ENCODE peak calls at places on chromosomes 7 and 10, in six cellular contexts. One of them, this sample, is unnamed. For H3K4me1, the result is how much of the 10 kb centered on the place peaks cover.

GRCh38 chr10:47447740-47448139 is 36.2 kb downstream of the ANXA8 start:
- DNase-seq in HepG2: no peak
- DNase-seq in HCT116: no peak
- DNase-seq in H1: no peak
- DNase-seq in GM23338: no peak
- DNase-seq in stomach: no peak
- DNase-seq in this sample: no peak

GRCh38 chr7:80770675-80771081 is 132.2 kb downstream of the CD36 start:
- DNase-seq in HepG2: no peak
- DNase-seq in HCT116: no peak
- DNase-seq in H1: no peak
- DNase-seq in GM23338: peak
- DNase-seq in stomach: no peak
- DNase-seq in this sample: no peak

GRCh38 chr7:2811476-2812118 is 32.5 kb downstream of the GNA12 start:
- DNase-seq in HepG2: peak
- DNase-seq in HCT116: no peak
- DNase-seq in H1: no peak
- DNase-seq in GM23338: peak
- DNase-seq in stomach: no peak
- DNase-seq in this sample: peak

GRCh38 chr7:25282194-25282593 is 53.9 kb upstream of the NPVF start:
- DNase-seq in HepG2: no peak
- DNase-seq in HCT116: no peak
- DNase-seq in H1: no peak
- DNase-seq in GM23338: no peak
- DNase-seq in stomach: no peak
- DNase-seq in this sample: no peak

GRCh38 chr7:38796636-38797501 is 112.1 kb downstream of the VPS41 start:
- DNase-seq in HepG2: peak
- DNase-seq in HCT116: peak
- DNase-seq in H1: peak
- DNase-seq in GM23338: peak
- DNase-seq in stomach: peak
- DNase-seq in this sample: peak

GRCh38 chr7:106205621-106206222 is 79.1 kb downstream of the NAMPT start:
- DNase-seq in HepG2: no peak
- DNase-seq in HCT116: no peak
- DNase-seq in H1: no peak
- DNase-seq in GM23338: no peak
- DNase-seq in stomach: no peak
- DNase-seq in this sample: no peak

GRCh38 chr10:58175990-58176910 is 91.4 kb downstream of the IPMK start:
- DNase-seq in HepG2: no peak
- DNase-seq in HCT116: no peak
- DNase-seq in H1: no peak
- DNase-seq in GM23338: peak
- DNase-seq in stomach: no peak
- DNase-seq in this sample: no peak

GRCh38 chr7:130473289-130473688 is 18.6 kb upstream of the MEST start:
- DNase-seq in HepG2: no peak
- DNase-seq in HCT116: no peak
- DNase-seq in H1: no peak
- DNase-seq in GM23338: no peak
- DNase-seq in stomach: no peak
- DNase-seq in this sample: no peak

GRCh38 chr10:114749014-114749413 is 72.6 kb upstream of the FHIP2A start:
- DNase-seq in HepG2: no peak
- DNase-seq in HCT116: no peak
- DNase-seq in H1: no peak
- DNase-seq in GM23338: no peak
- DNase-seq in stomach: no peak
- DNase-seq in this sample: no peak

GRCh38 chr10:43226851-43227845 is 39.7 kb downstream of the RASGEF1A start:
- DNase-seq in HepG2: no peak
- DNase-seq in HCT116: no peak
- DNase-seq in H1: peak
- DNase-seq in GM23338: no peak
- DNase-seq in stomach: no peak
- DNase-seq in this sample: peak

GRCh38 chr7:8035647-8036518 is 67.3 kb downstream of the GLCCI1 start:
- DNase-seq in HepG2: peak
- DNase-seq in HCT116: peak
- DNase-seq in H1: peak
- DNase-seq in GM23338: peak
- DNase-seq in stomach: no peak
- DNase-seq in this sample: no peak

GRCh38 chr7:97342512-97342911 is 225.0 kb downstream of the SDHAF3 start:
- DNase-seq in HepG2: no peak
- DNase-seq in HCT116: no peak
- DNase-seq in H1: no peak
- DNase-seq in GM23338: no peak
- DNase-seq in stomach: no peak
- DNase-seq in this sample: no peak

GRCh38 chr10:61903991-61904350 is 2.5 kb downstream of the ARID5B start:
- DNase-seq in HepG2: no peak
- DNase-seq in HCT116: no peak
- DNase-seq in H1: no peak
- DNase-seq in GM23338: no peak
- DNase-seq in stomach: no peak
- DNase-seq in this sample: no peak

GRCh38 chr10:79237801-79238520 is 109.3 kb upstream of the PPIF start:
- DNase-seq in HepG2: no peak
- DNase-seq in HCT116: no peak
- DNase-seq in H1: no peak
- DNase-seq in GM23338: no peak
- DNase-seq in stomach: no peak
- DNase-seq in this sample: no peak

GRCh38 chr10:8136745-8137144 is 82.3 kb downstream of the GATA3 start:
- DNase-seq in HepG2: no peak
- DNase-seq in HCT116: no peak
- DNase-seq in H1: no peak
- DNase-seq in GM23338: no peak
- DNase-seq in stomach: no peak
- DNase-seq in this sample: no peak

GRCh38 chr7:988963-989529 is 6.1 kb downstream of the CYP2W1 start:
- DNase-seq in HepG2: no peak
- DNase-seq in HCT116: no peak
- DNase-seq in H1: no peak
- DNase-seq in GM23338: no peak
- DNase-seq in stomach: no peak
- DNase-seq in this sample: no peak

GRCh38 chr7:86939197-86939814 is 120.1 kb downstream of the ELAPOR2 start:
- DNase-seq in HepG2: peak
- DNase-seq in HCT116: peak
- DNase-seq in H1: no peak
- DNase-seq in GM23338: peak
- DNase-seq in stomach: no peak
- DNase-seq in this sample: no peak

GRCh38 chr10:109166935-109167334 is 756.4 kb downstream of the XPNPEP1 start:
- DNase-seq in HepG2: no peak
- DNase-seq in HCT116: no peak
- DNase-seq in H1: no peak
- DNase-seq in GM23338: no peak
- DNase-seq in stomach: no peak
- DNase-seq in this sample: no peak

GRCh38 chr10:13839030-13839429 is 252.3 kb downstream of the PRPF18 start:
- DNase-seq in HepG2: no peak
- DNase-seq in HCT116: no peak
- DNase-seq in H1: no peak
- DNase-seq in GM23338: no peak
- DNase-seq in stomach: no peak
- DNase-seq in this sample: no peak

GRCh38 chr10:71683301-71683700 is 36.3 kb downstream of the C10orf105 start:
- DNase-seq in HepG2: no peak
- DNase-seq in HCT116: no peak
- DNase-seq in H1: no peak
- DNase-seq in GM23338: no peak
- DNase-seq in stomach: no peak
- DNase-seq in this sample: no peak

GRCh38 chr10:1939016-1939415 is 201.7 kb upstream of the ADARB2 start:
- DNase-seq in HepG2: no peak
- DNase-seq in HCT116: no peak
- DNase-seq in H1: no peak
- DNase-seq in GM23338: no peak
- DNase-seq in stomach: no peak
- DNase-seq in this sample: no peak

GRCh38 chr10:110610308-110610774 is 33.8 kb upstream of the RBM20 start:
- DNase-seq in HepG2: peak
- DNase-seq in HCT116: peak
- DNase-seq in H1: no peak
- DNase-seq in GM23338: peak
- DNase-seq in stomach: no peak
- DNase-seq in this sample: no peak

GRCh38 chr7:66668112-66668511 is 39.4 kb downstream of the KCTD7 start:
- DNase-seq in HepG2: no peak
- DNase-seq in HCT116: no peak
- DNase-seq in H1: no peak
- DNase-seq in GM23338: no peak
- DNase-seq in stomach: no peak
- DNase-seq in this sample: no peak

GRCh38 chr10:66322261-66322660 is 603.6 kb upstream of the LRRTM3 start:
- DNase-seq in HepG2: no peak
- DNase-seq in HCT116: no peak
- DNase-seq in H1: no peak
- DNase-seq in GM23338: no peak
- DNase-seq in stomach: no peak
- DNase-seq in this sample: no peak

GRCh38 chr7:18548569-18548968 is 53.0 kb downstream of the HDAC9 start:
- DNase-seq in HepG2: no peak
- DNase-seq in HCT116: no peak
- DNase-seq in H1: no peak
- DNase-seq in GM23338: no peak
- DNase-seq in stomach: no peak
- DNase-seq in this sample: no peak

GRCh38 chr7:158286210-158286609 is 301.4 kb downstream of the PTPRN2 start:
- DNase-seq in HepG2: no peak
- DNase-seq in HCT116: no peak
- DNase-seq in H1: no peak
- DNase-seq in GM23338: no peak
- DNase-seq in stomach: no peak
- DNase-seq in this sample: no peak

GRCh38 chr7:51025668-51026067 is 243.0 kb upstream of the GRB10 start:
- DNase-seq in HepG2: no peak
- DNase-seq in HCT116: no peak
- DNase-seq in H1: peak
- DNase-seq in GM23338: no peak
- DNase-seq in stomach: no peak
- DNase-seq in this sample: no peak

GRCh38 chr7:29375641-29376562 is 181.3 kb downstream of the CHN2 start:
- DNase-seq in HepG2: peak
- DNase-seq in HCT116: peak
- DNase-seq in H1: no peak
- DNase-seq in GM23338: peak
- DNase-seq in stomach: peak
- DNase-seq in this sample: no peak
- H3K4me1 ChIP-seq in HepG2: under half
- H3K4me1 ChIP-seq in HCT116: under half
- H3K4me1 ChIP-seq in H1: under half
- H3K4me1 ChIP-seq in GM23338: under half
- H3K4me1 ChIP-seq in stomach: under half
- H3K4me1 ChIP-seq in this sample: under half

DNA sequence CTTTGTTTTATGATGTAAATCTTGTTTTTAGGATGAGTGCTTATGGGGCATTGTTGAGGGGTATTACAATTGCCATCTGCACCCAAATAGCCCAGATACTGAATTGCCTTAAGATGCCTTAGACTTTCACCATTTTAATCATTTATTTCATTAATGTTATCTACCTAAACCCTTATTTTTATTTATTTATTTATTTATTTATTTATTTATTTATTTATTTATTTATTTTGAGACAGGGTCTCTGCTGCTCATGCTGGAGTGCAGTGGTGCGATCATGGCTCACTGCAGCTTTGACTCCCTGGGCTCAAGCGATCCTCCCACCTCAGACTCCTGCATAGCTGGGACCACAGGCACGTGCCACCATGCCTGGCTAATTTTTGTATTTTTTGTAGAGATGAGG is 560.2 kb downstream of the SUGCT start:
- DNase-seq in HepG2: no peak
- DNase-seq in HCT116: no peak
- DNase-seq in H1: no peak
- DNase-seq in GM23338: no peak
- DNase-seq in stomach: no peak
- DNase-seq in this sample: no peak
- TF ChIP-seq POLR2AphosphoS5 in HepG2: no peak
- TF ChIP-seq POLR2AphosphoS5 in HCT116: no peak
- TF ChIP-seq POLR2AphosphoS5 in H1: no peak
- TF ChIP-seq POLR2AphosphoS5 in GM23338: no peak
- TF ChIP-seq POLR2AphosphoS5 in stomach: no peak
- TF ChIP-seq POLR2AphosphoS5 in this sample: no peak

DNA sequence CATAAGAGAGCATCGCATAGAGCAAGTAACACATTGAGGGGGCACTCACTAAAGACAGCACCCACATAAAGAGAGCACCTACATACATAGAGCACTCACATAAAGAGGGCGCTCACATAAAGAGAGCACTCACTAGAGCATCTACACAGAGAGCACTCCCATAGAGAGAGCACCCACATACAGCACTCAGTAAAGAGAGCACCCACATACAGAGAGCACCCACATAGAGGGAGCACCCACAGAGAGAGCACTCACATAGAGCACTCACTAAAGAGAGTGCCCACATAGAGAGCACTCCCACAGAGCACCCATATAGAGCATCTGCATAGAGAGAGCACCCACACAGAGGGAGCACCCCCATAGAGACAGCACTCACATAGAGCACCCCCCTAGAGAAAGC is 47.8 kb downstream of the INSIG1 start:
- DNase-seq in HepG2: no peak
- DNase-seq in HCT116: no peak
- DNase-seq in H1: no peak
- DNase-seq in GM23338: no peak
- DNase-seq in stomach: no peak
- DNase-seq in this sample: no peak
- H3K4me1 ChIP-seq in HepG2: under half
- H3K4me1 ChIP-seq in HCT116: under half
- H3K4me1 ChIP-seq in H1: under half
- H3K4me1 ChIP-seq in GM23338: under half
- H3K4me1 ChIP-seq in stomach: under half
- H3K4me1 ChIP-seq in this sample: under half

DNA sequence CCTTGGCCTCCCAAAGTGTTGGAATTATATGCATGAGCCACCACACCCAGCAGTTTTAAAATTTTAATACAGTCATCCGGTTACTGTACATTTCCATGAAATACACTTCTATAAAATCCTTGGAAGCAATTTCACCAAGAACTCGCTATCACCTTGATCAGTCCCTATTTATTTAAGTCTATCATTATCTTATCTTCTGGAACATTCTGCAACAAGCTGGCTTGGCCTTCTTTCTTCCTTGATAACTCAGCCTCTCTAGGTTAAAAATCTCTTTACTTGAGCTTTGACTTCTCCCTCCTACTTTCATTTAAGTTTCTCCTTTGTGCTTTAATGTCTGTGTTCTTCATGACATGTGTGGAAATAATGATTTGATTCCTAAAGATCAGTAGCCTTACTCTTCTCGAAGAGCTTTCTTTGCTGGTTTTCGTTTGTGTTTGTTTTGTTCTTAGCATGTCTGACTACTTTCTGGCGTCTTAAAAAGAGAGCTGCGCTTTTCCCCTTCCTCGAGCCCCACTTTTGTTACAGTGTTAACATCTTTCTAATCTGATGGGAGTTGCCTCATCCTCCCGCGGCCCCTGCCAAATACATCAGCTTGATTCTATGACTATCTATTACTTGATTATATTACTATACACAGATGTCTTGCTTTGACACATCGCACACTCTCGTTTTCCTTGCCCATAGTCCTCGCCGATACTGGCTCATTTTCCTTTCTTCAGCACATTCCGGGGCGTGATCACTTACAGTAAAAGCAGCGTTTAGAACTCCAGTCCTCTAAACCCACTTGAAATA is 11.1 kb upstream of the CALML5 start:
- DNase-seq in HepG2: no peak
- DNase-seq in HCT116: no peak
- DNase-seq in H1: no peak
- DNase-seq in GM23338: no peak
- DNase-seq in stomach: no peak
- DNase-seq in this sample: no peak
- TF ChIP-seq POLR2AphosphoS5 in HepG2: no peak
- TF ChIP-seq POLR2AphosphoS5 in HCT116: no peak
- TF ChIP-seq POLR2AphosphoS5 in H1: no peak
- TF ChIP-seq POLR2AphosphoS5 in GM23338: no peak
- TF ChIP-seq POLR2AphosphoS5 in stomach: no peak
- TF ChIP-seq POLR2AphosphoS5 in this sample: no peak